ENCODE peak calls at places on chromosome 4, in four cellular contexts. N, M, G and X are unnamed samples. For H3K4me1, the result is how much of the 10 kb centered on the place peaks cover.

GRCh38 chr4:165481458-165481857 is 102.7 kb downstream of the CPE start:
- DNase-seq in G (no peak), N (no peak), M (no peak), X (no peak)

GRCh38 chr4:39446842-39447573 is 11.7 kb downstream of the RPL9 start:
- DNase-seq in G (peak), M (peak), N (peak), X (peak)

GRCh38 chr4:23332266-23332665 is 557.6 kb downstream of the PPARGC1A start:
- DNase-seq in N (no peak), M (no peak), G (no peak), X (no peak)

GRCh38 chr4:17958185-17958584 is 63.4 kb downstream of the LCORL start:
- DNase-seq in N (no peak), M (no peak), G (no peak), X (no peak)

GRCh38 chr4:159169903-159170302 is 67.0 kb downstream of the RAPGEF2 start:
- DNase-seq in G (no peak), N (no peak), M (no peak), X (no peak)

GRCh38 chr4:142091691-142092182 is 455.4 kb downstream of the IL15 start:
- DNase-seq in N (no peak), G (peak), M (no peak), X (peak)

GRCh38 chr4:10926025-10926424 is 241.5 kb upstream of the CLNK start:
- DNase-seq in M (no peak), G (no peak), N (no peak), X (no peak)

GRCh38 chr4:20297800-20298199 is 46.1 kb downstream of the SLIT2 start:
- DNase-seq in G (no peak), M (no peak), N (no peak), X (no peak)

GRCh38 chr4:40718571-40718970 is 31.2 kb upstream of the NSUN7 start:
- DNase-seq in G (peak), M (peak), N (peak), X (no peak)

DNA sequence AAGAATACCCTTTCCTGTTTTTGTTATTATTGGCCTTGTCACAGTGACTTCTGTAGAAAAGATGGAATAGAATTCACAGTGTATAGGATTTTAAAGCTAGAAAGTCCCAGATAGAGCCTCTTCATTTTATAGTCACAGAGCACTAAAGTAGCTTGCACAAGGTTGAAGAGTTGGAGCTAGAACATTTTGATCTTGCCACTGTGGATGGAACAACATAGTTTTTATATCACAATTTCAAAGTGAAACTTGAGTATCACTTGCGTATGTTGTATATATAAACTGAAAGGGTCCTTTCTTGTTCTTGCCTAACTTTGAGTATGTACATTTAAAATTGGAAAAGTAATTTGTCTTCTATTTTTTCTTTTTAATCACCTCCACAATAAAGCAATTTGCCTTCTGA is 2.7 kb downstream of the USO1 start:
- DNase-seq in G (no peak), N (no peak), M (no peak), X (no peak)
- H3K4me1 ChIP-seq in G (half or more), N (under half), M (half or more), X (half or more)

DNA sequence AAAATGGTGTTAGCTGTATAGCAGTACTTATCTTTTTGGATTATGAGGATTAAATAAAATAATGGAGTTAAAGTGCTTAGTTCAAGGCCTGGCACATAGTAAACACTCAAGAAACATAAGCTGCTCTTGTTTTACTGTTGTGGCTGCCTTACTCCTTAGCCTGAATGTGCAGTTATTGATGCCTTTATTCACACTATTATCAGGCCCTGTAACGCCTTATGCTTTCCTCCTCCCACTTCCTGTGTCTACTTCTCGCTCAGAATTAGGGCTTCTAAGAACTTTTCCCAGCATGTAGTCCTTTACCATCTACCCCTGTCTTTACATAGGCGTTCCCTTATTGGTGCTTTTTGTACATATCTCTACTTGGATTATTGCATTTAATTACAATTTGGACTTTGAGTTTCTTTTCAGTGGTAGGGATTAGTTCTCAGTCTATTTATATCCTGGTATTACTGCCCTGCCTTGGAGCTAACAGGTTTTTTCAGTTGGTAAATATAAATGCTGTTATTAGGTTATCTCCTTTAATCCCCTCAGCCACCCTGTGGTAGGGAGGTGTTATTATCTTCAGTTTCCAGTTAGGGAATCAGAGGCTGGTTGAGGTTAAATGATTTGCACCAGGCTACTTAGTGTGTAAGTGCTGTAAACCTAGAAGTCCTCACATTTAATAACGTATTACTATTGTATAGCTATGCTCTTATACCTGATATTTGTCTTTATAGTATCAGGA is 83.9 kb downstream of the RBPJ start:
- DNase-seq in M (no peak), G (no peak), N (peak), X (no peak)
- TF ChIP-seq CTCF in M (no peak), G (peak), N (peak), X (no peak)

GRCh38 chr4:86450861-86451260 is 91.0 kb upstream of the MAPK10 start:
- DNase-seq in G (no peak), M (no peak), N (no peak), X (no peak)
- H3K4me1 ChIP-seq in G (under half), M (under half), N (under half), X (under half)

GRCh38 chr4:107930821-107931774 is at the start of gene CYP2U1:
- DNase-seq in G (peak), N (peak), M (peak), X (peak)
- TF ChIP-seq CTCF in G (peak), N (no peak), M (no peak), X (peak)

GRCh38 chr4:177008071-177008835 is 215.5 kb upstream of the VEGFC start:
- DNase-seq in G (no peak), N (no peak), M (no peak), X (no peak)
- H3K4me1 ChIP-seq in G (under half), N (under half), M (under half), X (under half)

DNA sequence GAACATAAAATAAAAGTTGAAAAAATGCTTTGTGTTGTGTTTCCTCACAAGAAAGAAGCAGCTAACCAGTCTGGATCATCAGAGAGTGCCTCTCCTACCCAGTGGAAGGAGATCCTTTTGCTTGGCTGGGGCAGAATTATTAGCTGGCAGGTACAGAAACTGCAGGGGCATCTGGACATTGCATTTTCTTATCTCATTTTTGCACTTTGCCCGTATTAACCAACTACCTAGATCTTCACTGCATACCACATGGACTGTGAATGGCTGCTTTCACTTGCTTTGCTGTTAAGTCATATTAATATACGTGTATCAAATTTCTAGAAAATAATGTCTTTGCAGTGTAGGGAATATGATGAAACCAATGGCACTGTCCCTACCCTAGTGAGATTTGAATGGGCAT is 52.9 kb upstream of the PDGFRA start:
- DNase-seq in G (no peak), N (no peak), M (no peak), X (no peak)
- TF ChIP-seq CTCF in G (no peak), N (no peak), M (no peak), X (no peak)

GRCh38 chr4:6751611-6752485 is 30.7 kb upstream of the KIAA0232 start:
- DNase-seq in N (no peak), G (no peak), M (no peak), X (no peak)

GRCh38 chr4:6750302-6751221 is 32.0 kb upstream of the KIAA0232 start:
- DNase-seq in G (no peak), N (peak), M (no peak), X (no peak)

GRCh38 chr4:6753891-6754290 is 28.6 kb upstream of the KIAA0232 start:
- DNase-seq in N (no peak), M (no peak), G (no peak), X (no peak)

GRCh38 chr4:6753103-6753560 is 29.4 kb upstream of the KIAA0232 start:
- DNase-seq in M (no peak), G (no peak), N (peak), X (peak)

GRCh38 chr4:6752486-6752829 is 30.1 kb upstream of the KIAA0232 start:
- DNase-seq in N (no peak), M (no peak), G (no peak), X (no peak)
- H3K4me1 ChIP-seq in N (under half), M (half or more), G (under half), X (under half)

DNA sequence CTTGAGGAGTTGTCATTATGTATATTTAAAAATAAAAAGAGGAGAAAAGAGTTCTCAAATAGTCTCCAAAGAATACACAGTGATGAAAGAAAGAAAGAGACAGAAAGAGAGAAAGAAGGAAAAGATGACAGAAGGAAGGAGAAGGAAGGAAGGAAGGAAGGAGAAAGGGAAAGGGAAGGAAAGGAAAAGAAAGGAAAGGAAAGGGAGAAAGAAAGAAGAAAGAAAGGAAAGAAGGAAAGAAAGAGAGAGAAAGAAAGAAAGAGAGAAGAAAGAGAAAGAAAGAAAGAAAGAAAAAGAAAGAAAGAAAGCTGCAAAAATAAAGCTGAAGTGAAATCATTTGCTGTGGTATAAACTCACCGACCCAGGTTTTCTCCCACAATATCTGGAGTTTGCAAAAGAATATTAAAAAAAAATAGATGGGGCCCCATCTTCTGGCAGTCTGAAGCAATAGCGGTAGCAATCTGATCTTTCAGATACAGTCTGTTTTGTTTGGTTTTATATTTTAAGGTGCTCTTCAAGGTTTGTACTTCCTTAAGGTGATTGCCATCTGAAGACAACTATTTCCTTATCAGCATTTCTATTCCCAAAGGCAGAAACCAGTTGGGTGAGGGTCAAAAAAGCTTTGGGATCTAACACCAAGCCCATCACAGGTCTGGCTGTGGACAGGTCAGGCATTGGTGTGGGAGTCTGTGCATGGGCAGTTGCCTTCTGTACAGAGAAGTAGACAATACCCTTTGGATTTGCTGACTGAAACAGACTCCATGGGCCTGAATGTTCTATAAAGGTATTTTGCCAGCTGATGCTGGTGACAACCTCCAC is 160.4 kb downstream of the CPEB2 start:
- DNase-seq in N (peak), M (no peak), G (no peak), X (no peak)
- TF ChIP-seq CTCF in N (peak), M (peak), G (peak), X (peak)